ENCODE peak calls at places on chromosomes 13 and 19, in four cellular contexts. A, N, W and H are unnamed samples.
A peak's percentile ranks its signal among the peaks of the same experiment; 100 is the strongest.

GRCh38 chr13:40986328-40986856 is 32.7 kb downstream of the ELF1 start:
- DNase-seq in A (no peak), N (no peak), W (no peak), H (no peak)

GRCh38 chr13:41955605-41956004 is 5.3 kb downstream of the VWA8 start:
- DNase-seq in W (no peak), A (no peak), N (no peak), H (no peak)

GRCh38 chr13:40191186-40191980 is 475.1 kb downstream of the FOXO1 start:
- DNase-seq in N (no peak), W (no peak), A (no peak), H (no peak)

GRCh38 chr13:35723820-35724219 is 247.3 kb upstream of the MAB21L1 start:
- DNase-seq in A (no peak), W (no peak), N (no peak), H (peak; percentile 34)

GRCh38 chr19:3095375-3096191 is 1.4 kb downstream of the GNA11 start:
- DNase-seq in W (no peak), A (peak; percentile 68), N (peak; percentile 74), H (no peak)

GRCh38 chr19:1725100-1726064 is 27.9 kb upstream of the ONECUT3 start:
- DNase-seq in A (peak; percentile 86), N (peak; percentile 78), W (peak; percentile 100), H (peak; percentile 100)

GRCh38 chr19:19750131-19750841 is 17.4 kb upstream of the ZNF14 start:
- DNase-seq in W (no peak), A (no peak), N (no peak), H (no peak)

GRCh38 chr13:100610399-100611347 is 22.1 kb upstream of the GGACT start:
- DNase-seq in A (no peak), W (no peak), N (no peak), H (no peak)

GRCh38 chr19:36686365-36687213 is 823 bp upstream of the ZNF567 start:
- DNase-seq in A (peak; percentile 41), N (no peak), W (no peak), H (no peak)

GRCh38 chr19:6064016-6064702 is 46.1 kb downstream of the RFX2 start:
- DNase-seq in N (no peak), A (no peak), W (no peak), H (no peak)

GRCh38 chr13:94712287-94712811 is at the start of gene SOX21:
- DNase-seq in N (peak; percentile 49), A (peak; percentile 80), W (no peak), H (no peak)

GRCh38 chr13:30685320-30685859 is 50.0 kb upstream of the ALOX5AP start:
- DNase-seq in A (no peak), W (no peak), N (no peak), H (no peak)

GRCh38 chr19:34963531-34964406 is at the start of gene ZNF792:
- DNase-seq in A (peak; percentile 86), N (peak; percentile 82), W (peak; percentile 82), H (peak; percentile 91)

GRCh38 chr19:8069116-8069973 is 16.8 kb downstream of the CCL25 start:
- DNase-seq in A (peak; percentile 80), W (peak; percentile 53), N (peak; percentile 73), H (peak; percentile 32)

GRCh38 chr13:21338651-21339278 is 120.3 kb downstream of the ZDHHC20 start:
- DNase-seq in N (no peak), A (no peak), W (no peak), H (no peak)

DNA sequence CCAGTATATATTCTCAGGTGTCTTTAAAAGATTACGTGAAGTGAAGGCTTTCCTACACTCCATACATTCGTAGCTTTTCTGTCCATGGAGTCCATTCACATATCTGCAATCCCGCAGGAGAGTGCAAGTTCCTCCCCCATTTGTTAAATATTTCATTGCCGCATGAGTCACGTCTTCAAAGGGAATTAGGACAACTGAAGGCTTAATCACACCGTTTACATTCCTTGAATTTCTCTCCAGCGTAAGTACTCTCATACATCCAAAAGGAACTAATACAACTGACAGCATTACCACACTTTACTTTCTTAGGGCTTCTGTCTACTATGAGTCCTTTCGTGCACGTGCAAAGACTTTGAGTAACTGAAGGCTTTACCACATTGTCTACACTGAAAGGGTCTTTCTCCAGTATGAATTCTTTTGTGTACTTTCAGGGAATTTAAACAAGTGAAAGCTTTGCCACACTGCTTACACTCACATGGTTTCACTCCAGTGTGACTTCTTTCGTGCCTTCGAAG is 29.0 kb upstream of the ZNF564 start:
- DNase-seq in W (no peak), N (no peak), A (no peak), H (no peak)
- TF ChIP-seq TEAD4 in W (no peak), N (no peak), A (no peak), H (no peak)

DNA sequence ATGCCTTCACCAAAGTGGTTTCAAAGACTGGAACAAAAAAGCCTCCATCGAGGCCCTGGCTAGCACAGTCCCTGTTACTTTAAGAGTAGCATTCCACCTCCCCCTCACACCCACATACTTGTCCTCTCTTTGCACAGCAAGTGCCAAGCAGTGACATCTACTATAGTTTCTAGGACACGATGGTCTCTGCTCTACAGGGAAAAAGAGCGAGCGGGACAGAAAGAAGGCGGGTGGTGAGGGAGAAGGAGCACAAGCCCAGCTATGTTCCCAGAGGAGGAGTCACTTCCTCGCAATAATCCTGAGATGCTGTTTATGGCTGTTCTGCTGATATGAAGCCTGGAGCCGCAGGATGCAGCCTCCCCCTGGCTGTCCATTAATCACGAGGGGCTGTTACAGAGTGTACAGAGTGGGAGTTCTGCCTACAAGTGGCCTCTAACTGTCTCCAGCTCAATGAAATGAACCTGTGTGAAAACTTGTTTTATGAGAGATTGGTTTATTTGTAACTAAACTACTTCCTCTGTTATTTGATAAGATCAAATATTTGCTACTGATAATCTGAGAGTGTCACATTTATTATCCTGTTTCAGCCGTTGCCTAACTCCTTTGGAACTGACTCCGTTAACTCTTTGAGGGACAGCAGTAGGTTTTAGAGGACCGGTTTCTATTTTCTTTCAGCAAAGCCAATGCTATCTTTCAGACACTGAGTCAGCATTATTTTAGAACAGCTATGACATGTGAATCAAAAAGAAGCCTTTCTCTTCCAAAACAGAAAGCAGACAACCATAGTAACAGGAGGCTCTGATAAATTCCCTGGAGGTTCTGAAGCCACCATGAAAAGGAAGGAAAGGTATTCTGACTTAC is 208.0 kb downstream of the SPRY2 start:
- DNase-seq in N (no peak), A (no peak), W (no peak), H (peak; percentile 38)
- TF ChIP-seq TEAD4 in N (no peak), A (peak; percentile 29), W (no peak), H (no peak)

GRCh38 chr13:32582281-32582680 is 4.0 kb upstream of the PDS5B start:
- DNase-seq in A (no peak), W (no peak), N (no peak), H (no peak)
- TF ChIP-seq TEAD4 in A (no peak), W (no peak), N (no peak), H (no peak)

GRCh38 chr19:9070066-9070465 is 16.8 kb upstream of the OR1M1 start:
- DNase-seq in W (no peak), N (peak; percentile 20), A (peak; percentile 64), H (no peak)

GRCh38 chr19:9076886-9077285 is 10.0 kb upstream of the OR1M1 start:
- DNase-seq in N (no peak), A (no peak), W (no peak), H (no peak)

GRCh38 chr19:9075064-9075964 is 11.5 kb upstream of the OR1M1 start:
- DNase-seq in W (peak; percentile 84), A (peak; percentile 57), N (peak; percentile 31), H (peak; percentile 30)

GRCh38 chr19:9078651-9079050 is 8.2 kb upstream of the OR1M1 start:
- DNase-seq in A (no peak), N (no peak), W (no peak), H (no peak)

GRCh38 chr19:9073806-9074205 is 13.1 kb upstream of the OR1M1 start:
- DNase-seq in A (no peak), N (peak; percentile 20), W (no peak), H (no peak)
- TF ChIP-seq TEAD4 in A (no peak), N (no peak), W (no peak), H (no peak)

GRCh38 chr13:61950828-61951227 is 535.2 kb upstream of the PCDH20 start:
- DNase-seq in W (no peak), N (no peak), A (no peak), H (no peak)
- TF ChIP-seq TEAD4 in W (no peak), N (no peak), A (no peak), H (no peak)